ENCODE peak calls at places on chromosomes 7 and 10, in four cellular contexts. U, D, Y and Q are unnamed samples.
A peak's percentile ranks its signal among the peaks of the same experiment; 100 is the strongest.

GRCh38 chr7:3911685-3912084 is 610.6 kb downstream of the SDK1 start:
- DNase-seq in U (no peak), D (no peak), Y (no peak), Q (peak; percentile 14)

GRCh38 chr10:128084991-128085390 is 41.2 kb downstream of the MKI67 start:
- DNase-seq in U (no peak), D (no peak), Y (no peak), Q (no peak)

GRCh38 chr10:130769146-130770017 is 542.1 kb downstream of the TCERG1L start:
- DNase-seq in U (no peak), D (no peak), Y (no peak), Q (no peak)

GRCh38 chr10:79266092-79266491 is 81.2 kb upstream of the PPIF start:
- DNase-seq in U (no peak), D (no peak), Y (no peak), Q (no peak)

GRCh38 chr10:79142064-79142491 is 73.3 kb downstream of the ZMIZ1 start:
- DNase-seq in U (peak; percentile 54), D (peak; percentile 75), Y (no peak), Q (peak; percentile 74)

GRCh38 chr10:43216931-43217562 is 49.8 kb downstream of the RASGEF1A start:
- DNase-seq in U (no peak), D (no peak), Y (no peak), Q (no peak)

GRCh38 chr10:43772191-43772590 is 123.5 kb upstream of the ZNF32 start:
- DNase-seq in U (no peak), D (no peak), Y (no peak), Q (no peak)

GRCh38 chr7:39509441-39509840 is 56.8 kb upstream of the YAE1 start:
- DNase-seq in U (no peak), D (no peak), Y (no peak), Q (no peak)

GRCh38 chr10:6766061-6766460 is 186.0 kb upstream of the PRKCQ start:
- DNase-seq in U (peak; percentile 87), D (peak; percentile 63), Y (no peak), Q (peak; percentile 70)

GRCh38 chr7:152511736-152512135 is 75.9 kb upstream of the KMT2C start:
- DNase-seq in U (no peak), D (no peak), Y (no peak), Q (no peak)

GRCh38 chr7:112452102-112452888 is 2.0 kb downstream of the IFRD1 start:
- DNase-seq in U (peak; percentile 82), D (peak; percentile 42), Y (peak; percentile 45), Q (peak; percentile 61)

GRCh38 chr10:44233561-44234470 is 151.1 kb downstream of the CXCL12 start:
- DNase-seq in U (peak; percentile 46), D (no peak), Y (no peak), Q (peak; percentile 1)

GRCh38 chr10:35690534-35690933 is 48.4 kb upstream of the FZD8 start:
- DNase-seq in U (no peak), D (no peak), Y (no peak), Q (no peak)

GRCh38 chr10:120505056-120505455 is 48.0 kb downstream of the PLPP4 start:
- DNase-seq in U (no peak), D (no peak), Y (no peak), Q (peak; percentile 24)

GRCh38 chr10:87092861-87093460 is 1.7 kb downstream of the GLUD1 start:
- DNase-seq in U (peak; percentile 39), D (peak; percentile 9), Y (peak; percentile 28), Q (peak; percentile 59)

GRCh38 chr10:3625959-3626751 is 158.9 kb downstream of the KLF6 start:
- DNase-seq in U (peak; percentile 39), D (peak; percentile 31), Y (no peak), Q (peak; percentile 95)

GRCh38 chr10:11401314-11402222 is 209.9 kb downstream of the USP6NL start:
- DNase-seq in U (no peak), D (no peak), Y (no peak), Q (no peak)

GRCh38 chr10:126846469-126846868 is 58.8 kb upstream of the DOCK1 start:
- DNase-seq in U (no peak), D (no peak), Y (no peak), Q (no peak)

GRCh38 chr10:76012928-76013327 is 581.5 kb downstream of the LRMDA start:
- DNase-seq in U (no peak), D (no peak), Y (no peak), Q (no peak)